ENCODE peak calls at places on chromosomes 1 and 21, in nine cellular contexts. One of them, this sample, is unnamed.

GRCh38 chr1:170927955-170928850 is 7.1 kb upstream of the MROH9 start:
- DNase-seq in astrocyte of the cerebellum: no peak
- DNase-seq in astrocyte of the spinal cord: no peak
- DNase-seq in neural progenitor cell: no peak
- DNase-seq in prostate gland: no peak
- DNase-seq in esophagus muscularis mucosa: no peak
- DNase-seq in A549: peak
- DNase-seq in fibroblast of pulmonary artery: peak
- DNase-seq in pancreas: no peak
- DNase-seq in this sample: no peak

GRCh38 chr1:214427871-214428277 is 123.5 kb downstream of the PTPN14 start:
- DNase-seq in neural progenitor cell: no peak
- DNase-seq in prostate gland: no peak
- DNase-seq in esophagus muscularis mucosa: no peak
- DNase-seq in astrocyte of the spinal cord: peak
- DNase-seq in pancreas: no peak
- DNase-seq in A549: peak
- DNase-seq in fibroblast of pulmonary artery: peak
- DNase-seq in astrocyte of the cerebellum: peak
- DNase-seq in this sample: no peak

GRCh38 chr21:16087523-16087922 is 357.7 kb downstream of the USP25 start:
- DNase-seq in prostate gland: no peak
- DNase-seq in astrocyte of the spinal cord: no peak
- DNase-seq in esophagus muscularis mucosa: no peak
- DNase-seq in pancreas: no peak
- DNase-seq in A549: no peak
- DNase-seq in fibroblast of pulmonary artery: no peak
- DNase-seq in neural progenitor cell: no peak
- DNase-seq in astrocyte of the cerebellum: no peak
- DNase-seq in this sample: no peak

GRCh38 chr21:45219517-45219916 is 68.2 kb downstream of the POFUT2 start:
- DNase-seq in A549: no peak
- DNase-seq in neural progenitor cell: no peak
- DNase-seq in pancreas: no peak
- DNase-seq in astrocyte of the spinal cord: no peak
- DNase-seq in prostate gland: no peak
- DNase-seq in fibroblast of pulmonary artery: peak
- DNase-seq in esophagus muscularis mucosa: no peak
- DNase-seq in astrocyte of the cerebellum: no peak
- DNase-seq in this sample: no peak

GRCh38 chr21:43203523-43204080 is 34.8 kb downstream of the CRYAA start:
- DNase-seq in neural progenitor cell: no peak
- DNase-seq in pancreas: no peak
- DNase-seq in prostate gland: no peak
- DNase-seq in fibroblast of pulmonary artery: no peak
- DNase-seq in A549: no peak
- DNase-seq in esophagus muscularis mucosa: no peak
- DNase-seq in astrocyte of the spinal cord: no peak
- DNase-seq in astrocyte of the cerebellum: no peak
- DNase-seq in this sample: peak

GRCh38 chr1:21909787-21910503 is 27.2 kb downstream of the HSPG2 start:
- DNase-seq in astrocyte of the spinal cord: peak
- DNase-seq in prostate gland: peak
- DNase-seq in pancreas: no peak
- DNase-seq in esophagus muscularis mucosa: no peak
- DNase-seq in A549: no peak
- DNase-seq in astrocyte of the cerebellum: no peak
- DNase-seq in neural progenitor cell: peak
- DNase-seq in fibroblast of pulmonary artery: peak
- DNase-seq in this sample: peak

GRCh38 chr1:177505905-177506590 is 335.3 kb downstream of the BRINP2 start:
- DNase-seq in neural progenitor cell: no peak
- DNase-seq in prostate gland: no peak
- DNase-seq in A549: no peak
- DNase-seq in astrocyte of the cerebellum: no peak
- DNase-seq in pancreas: no peak
- DNase-seq in astrocyte of the spinal cord: peak
- DNase-seq in esophagus muscularis mucosa: no peak
- DNase-seq in fibroblast of pulmonary artery: peak
- DNase-seq in this sample: no peak

GRCh38 chr1:247295274-247295684 is 36.4 kb downstream of the ZNF496 start:
- DNase-seq in prostate gland: no peak
- DNase-seq in fibroblast of pulmonary artery: peak
- DNase-seq in astrocyte of the spinal cord: peak
- DNase-seq in pancreas: no peak
- DNase-seq in esophagus muscularis mucosa: no peak
- DNase-seq in A549: no peak
- DNase-seq in astrocyte of the cerebellum: peak
- DNase-seq in neural progenitor cell: peak
- DNase-seq in this sample: peak

GRCh38 chr1:143610196-143610595 is 361.6 kb downstream of the FAM72C start:
- DNase-seq in pancreas: no peak
- DNase-seq in astrocyte of the cerebellum: no peak
- DNase-seq in fibroblast of pulmonary artery: no peak
- DNase-seq in prostate gland: no peak
- DNase-seq in neural progenitor cell: no peak
- DNase-seq in A549: no peak
- DNase-seq in esophagus muscularis mucosa: peak
- DNase-seq in astrocyte of the spinal cord: no peak
- DNase-seq in this sample: no peak
- TF ChIP-seq CTCF in pancreas: no peak
- TF ChIP-seq CTCF in astrocyte of the cerebellum: no peak
- TF ChIP-seq CTCF in fibroblast of pulmonary artery: no peak
- TF ChIP-seq CTCF in prostate gland: no peak
- TF ChIP-seq CTCF in neural progenitor cell: no peak
- TF ChIP-seq CTCF in A549: no peak
- TF ChIP-seq CTCF in esophagus muscularis mucosa: no peak
- TF ChIP-seq CTCF in astrocyte of the spinal cord: no peak
- TF ChIP-seq CTCF in this sample: no peak

DNA sequence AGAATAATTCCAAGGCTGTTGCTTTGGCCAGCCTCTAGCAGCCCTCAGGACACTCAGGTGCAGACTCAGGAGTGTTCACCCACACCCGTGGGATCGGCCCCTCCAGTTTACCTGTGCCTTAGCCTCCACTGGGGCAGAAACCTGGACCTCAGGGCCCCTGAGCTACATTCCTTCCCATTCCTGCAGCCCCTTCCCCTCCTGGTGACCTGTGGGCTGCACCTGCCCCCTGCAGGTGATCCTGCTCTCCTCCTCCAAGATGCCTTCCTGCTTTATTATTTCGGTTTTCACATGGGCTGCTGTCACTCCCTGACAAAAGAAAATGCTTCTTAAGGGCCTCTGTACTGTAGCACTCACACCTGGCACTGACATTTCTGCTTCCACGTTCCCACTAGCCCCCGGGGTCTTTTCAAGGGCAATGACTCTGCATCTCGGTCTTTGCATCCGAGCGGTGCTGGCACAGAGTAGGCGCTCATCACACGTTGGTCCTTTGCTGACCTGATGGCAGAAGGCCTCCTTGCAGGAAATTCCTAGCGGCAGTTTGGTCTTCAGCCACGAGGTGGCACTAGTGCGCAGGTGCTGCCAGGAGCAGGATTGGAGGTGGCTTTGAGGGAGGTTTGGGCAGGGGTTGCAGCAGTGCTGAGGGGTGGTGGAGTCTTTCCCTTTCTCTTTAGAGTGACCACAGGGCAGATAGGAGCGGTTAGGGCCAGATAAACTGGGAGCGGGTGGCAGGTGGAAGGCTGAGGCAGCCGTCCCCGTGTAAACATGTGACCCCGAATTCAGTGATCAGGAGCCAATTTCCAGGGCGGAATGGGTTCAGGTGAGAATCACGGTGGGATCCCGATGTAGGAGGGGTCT is 25.3 kb upstream of the ETV3 start:
- DNase-seq in fibroblast of pulmonary artery: peak
- DNase-seq in astrocyte of the cerebellum: peak
- DNase-seq in A549: peak
- DNase-seq in astrocyte of the spinal cord: peak
- DNase-seq in prostate gland: peak
- DNase-seq in esophagus muscularis mucosa: no peak
- DNase-seq in pancreas: peak
- DNase-seq in neural progenitor cell: peak
- DNase-seq in this sample: peak
- H3K4me3 ChIP-seq in fibroblast of pulmonary artery: no peak
- H3K4me3 ChIP-seq in astrocyte of the cerebellum: no peak
- H3K4me3 ChIP-seq in A549: peak
- H3K4me3 ChIP-seq in astrocyte of the spinal cord: no peak
- H3K4me3 ChIP-seq in prostate gland: no peak
- H3K4me3 ChIP-seq in esophagus muscularis mucosa: no peak
- H3K4me3 ChIP-seq in pancreas: no peak
- H3K4me3 ChIP-seq in neural progenitor cell: no peak
- H3K4me3 ChIP-seq in this sample: no peak

GRCh38 chr1:192805832-192806323 is 3.0 kb upstream of the RGS2 start:
- DNase-seq in neural progenitor cell: peak
- DNase-seq in A549: peak
- DNase-seq in astrocyte of the cerebellum: peak
- DNase-seq in astrocyte of the spinal cord: peak
- DNase-seq in prostate gland: peak
- DNase-seq in fibroblast of pulmonary artery: peak
- DNase-seq in pancreas: no peak
- DNase-seq in esophagus muscularis mucosa: no peak
- DNase-seq in this sample: no peak

GRCh38 chr1:192797845-192798244 is 11.0 kb upstream of the RGS2 start:
- DNase-seq in prostate gland: no peak
- DNase-seq in esophagus muscularis mucosa: no peak
- DNase-seq in neural progenitor cell: no peak
- DNase-seq in astrocyte of the cerebellum: no peak
- DNase-seq in astrocyte of the spinal cord: no peak
- DNase-seq in pancreas: no peak
- DNase-seq in A549: no peak
- DNase-seq in fibroblast of pulmonary artery: no peak
- DNase-seq in this sample: no peak

GRCh38 chr1:192801451-192801850 is 7.4 kb upstream of the RGS2 start:
- DNase-seq in prostate gland: no peak
- DNase-seq in pancreas: no peak
- DNase-seq in esophagus muscularis mucosa: no peak
- DNase-seq in neural progenitor cell: no peak
- DNase-seq in astrocyte of the spinal cord: no peak
- DNase-seq in A549: no peak
- DNase-seq in astrocyte of the cerebellum: no peak
- DNase-seq in fibroblast of pulmonary artery: no peak
- DNase-seq in this sample: no peak

GRCh38 chr1:192803501-192803900 is 5.3 kb upstream of the RGS2 start:
- DNase-seq in A549: no peak
- DNase-seq in neural progenitor cell: no peak
- DNase-seq in pancreas: no peak
- DNase-seq in prostate gland: no peak
- DNase-seq in astrocyte of the spinal cord: no peak
- DNase-seq in fibroblast of pulmonary artery: peak
- DNase-seq in esophagus muscularis mucosa: no peak
- DNase-seq in astrocyte of the cerebellum: no peak
- DNase-seq in this sample: no peak

DNA sequence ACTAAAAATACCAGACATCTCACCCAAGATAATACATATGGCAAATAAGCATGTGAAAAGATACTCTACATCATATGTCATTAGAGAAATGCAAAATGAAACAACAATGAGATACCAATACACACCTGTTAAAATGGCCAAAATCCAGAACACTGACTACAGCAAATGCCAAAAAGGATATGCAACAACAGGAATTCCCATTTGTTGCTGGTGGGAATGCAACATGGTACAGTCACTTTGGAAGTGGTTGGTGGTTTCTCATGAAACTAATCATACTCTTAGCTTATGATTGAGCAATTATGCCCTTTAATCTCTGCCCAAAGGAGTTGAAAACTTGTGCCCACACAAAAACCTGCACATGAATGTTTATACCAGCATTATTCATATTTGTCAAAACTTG is 6.4 kb upstream of the RGS2 start:
- DNase-seq in neural progenitor cell: no peak
- DNase-seq in pancreas: no peak
- DNase-seq in astrocyte of the cerebellum: no peak
- DNase-seq in astrocyte of the spinal cord: no peak
- DNase-seq in esophagus muscularis mucosa: no peak
- DNase-seq in A549: no peak
- DNase-seq in prostate gland: no peak
- DNase-seq in fibroblast of pulmonary artery: no peak
- DNase-seq in this sample: no peak
- TF ChIP-seq CTCF in neural progenitor cell: no peak
- TF ChIP-seq CTCF in pancreas: no peak
- TF ChIP-seq CTCF in astrocyte of the cerebellum: no peak
- TF ChIP-seq CTCF in astrocyte of the spinal cord: no peak
- TF ChIP-seq CTCF in esophagus muscularis mucosa: no peak
- TF ChIP-seq CTCF in A549: no peak
- TF ChIP-seq CTCF in prostate gland: no peak
- TF ChIP-seq CTCF in fibroblast of pulmonary artery: no peak
- TF ChIP-seq CTCF in this sample: no peak

GRCh38 chr1:187840557-187840956 is 1011.8 kb downstream of the PLA2G4A start:
- DNase-seq in neural progenitor cell: no peak
- DNase-seq in A549: no peak
- DNase-seq in esophagus muscularis mucosa: no peak
- DNase-seq in prostate gland: no peak
- DNase-seq in fibroblast of pulmonary artery: peak
- DNase-seq in astrocyte of the cerebellum: no peak
- DNase-seq in pancreas: no peak
- DNase-seq in astrocyte of the spinal cord: no peak
- DNase-seq in this sample: no peak

GRCh38 chr1:187836557-187836956 is 1007.8 kb downstream of the PLA2G4A start:
- DNase-seq in fibroblast of pulmonary artery: no peak
- DNase-seq in prostate gland: no peak
- DNase-seq in A549: no peak
- DNase-seq in pancreas: no peak
- DNase-seq in neural progenitor cell: no peak
- DNase-seq in astrocyte of the spinal cord: no peak
- DNase-seq in astrocyte of the cerebellum: no peak
- DNase-seq in esophagus muscularis mucosa: no peak
- DNase-seq in this sample: no peak

GRCh38 chr1:187837787-187838186 is 1009.0 kb downstream of the PLA2G4A start:
- DNase-seq in esophagus muscularis mucosa: no peak
- DNase-seq in prostate gland: peak
- DNase-seq in pancreas: no peak
- DNase-seq in astrocyte of the spinal cord: no peak
- DNase-seq in neural progenitor cell: no peak
- DNase-seq in A549: no peak
- DNase-seq in fibroblast of pulmonary artery: no peak
- DNase-seq in astrocyte of the cerebellum: no peak
- DNase-seq in this sample: no peak

GRCh38 chr1:187839873-187840272 is 1011.1 kb downstream of the PLA2G4A start:
- DNase-seq in prostate gland: no peak
- DNase-seq in pancreas: no peak
- DNase-seq in esophagus muscularis mucosa: no peak
- DNase-seq in neural progenitor cell: no peak
- DNase-seq in astrocyte of the spinal cord: no peak
- DNase-seq in A549: no peak
- DNase-seq in fibroblast of pulmonary artery: no peak
- DNase-seq in astrocyte of the cerebellum: no peak
- DNase-seq in this sample: no peak

DNA sequence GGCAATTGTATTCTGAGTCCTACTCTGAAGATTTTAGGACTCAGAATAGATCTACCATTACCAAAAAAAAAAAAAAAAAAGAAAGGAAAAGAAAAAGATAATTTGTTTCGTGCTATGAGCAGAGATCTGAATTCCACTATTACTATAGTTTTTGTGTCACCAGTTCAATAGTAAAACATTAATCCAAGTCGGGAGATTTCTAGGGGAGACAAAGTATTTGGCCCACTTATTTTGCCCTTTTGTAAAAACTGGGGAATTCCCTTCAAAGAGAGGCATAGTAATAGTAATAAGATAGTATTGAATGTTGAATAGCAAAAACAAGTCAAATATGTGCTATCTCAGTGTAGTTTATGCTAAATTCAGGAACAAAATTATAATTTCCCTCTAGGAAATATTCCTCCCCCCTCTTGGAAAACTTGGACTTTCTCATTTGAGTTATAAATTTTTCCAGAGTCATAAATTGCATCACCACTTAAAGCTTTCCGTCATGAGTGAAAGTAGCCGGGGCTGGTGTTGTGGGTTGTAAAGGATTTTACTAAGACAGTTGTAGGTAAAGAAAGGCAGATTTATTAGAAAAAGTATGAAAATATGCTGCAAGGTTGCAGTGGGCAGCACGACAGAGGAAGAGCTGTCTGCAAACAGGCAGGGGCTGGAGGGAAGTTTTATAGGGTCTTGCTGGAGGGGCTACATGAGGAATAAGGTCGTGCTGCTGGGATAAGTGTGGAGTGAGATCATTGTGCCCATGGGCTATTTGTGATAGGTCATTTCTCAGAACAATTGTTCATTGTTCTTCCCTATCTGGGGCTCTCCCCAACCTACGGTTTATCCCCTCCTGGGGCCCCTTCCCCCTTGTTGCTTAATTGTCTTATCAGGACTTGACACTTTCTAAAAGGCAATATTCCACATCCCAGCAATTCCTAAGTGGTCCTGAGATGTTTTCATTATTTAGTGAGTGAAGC is 1009.9 kb downstream of the PLA2G4A start:
- DNase-seq in fibroblast of pulmonary artery: no peak
- DNase-seq in astrocyte of the cerebellum: no peak
- DNase-seq in A549: no peak
- DNase-seq in esophagus muscularis mucosa: no peak
- DNase-seq in prostate gland: no peak
- DNase-seq in neural progenitor cell: peak
- DNase-seq in pancreas: no peak
- DNase-seq in astrocyte of the spinal cord: no peak
- DNase-seq in this sample: no peak
- H3K4me3 ChIP-seq in fibroblast of pulmonary artery: no peak
- H3K4me3 ChIP-seq in astrocyte of the cerebellum: no peak
- H3K4me3 ChIP-seq in A549: no peak
- H3K4me3 ChIP-seq in esophagus muscularis mucosa: no peak
- H3K4me3 ChIP-seq in prostate gland: no peak
- H3K4me3 ChIP-seq in neural progenitor cell: no peak
- H3K4me3 ChIP-seq in pancreas: no peak
- H3K4me3 ChIP-seq in astrocyte of the spinal cord: no peak
- H3K4me3 ChIP-seq in this sample: no peak